ENCODE peak calls at places on chromosomes 3 and 15, in six cellular contexts. One of them, this sample, is unnamed.

GRCh38 chr3:129161860-129162271 is 1.0 kb upstream of the ISY1 start:
- DNase-seq in naive thymus-derived CD8-positive, alpha-beta T cell: no peak
- DNase-seq in H54: peak
- DNase-seq in cortex of kidney: no peak
- DNase-seq in germinal center: peak
- DNase-seq in cardiac muscle cell: peak
- DNase-seq in this sample: no peak

GRCh38 chr3:176978441-176978840 is 218.8 kb downstream of the TBL1XR1 start:
- DNase-seq in naive thymus-derived CD8-positive, alpha-beta T cell: no peak
- DNase-seq in H54: no peak
- DNase-seq in cortex of kidney: no peak
- DNase-seq in germinal center: no peak
- DNase-seq in cardiac muscle cell: no peak
- DNase-seq in this sample: no peak

GRCh38 chr3:71695000-71695482 is 30.2 kb downstream of the EIF4E3 start:
- DNase-seq in naive thymus-derived CD8-positive, alpha-beta T cell: no peak
- DNase-seq in H54: no peak
- DNase-seq in cortex of kidney: no peak
- DNase-seq in germinal center: no peak
- DNase-seq in cardiac muscle cell: no peak
- DNase-seq in this sample: no peak

GRCh38 chr3:136678981-136679380 is 73.2 kb downstream of the STAG1 start:
- DNase-seq in naive thymus-derived CD8-positive, alpha-beta T cell: no peak
- DNase-seq in H54: no peak
- DNase-seq in cortex of kidney: no peak
- DNase-seq in germinal center: no peak
- DNase-seq in cardiac muscle cell: peak
- DNase-seq in this sample: no peak

GRCh38 chr15:95840004-95840403 is 490.5 kb upstream of the NR2F2 start:
- DNase-seq in naive thymus-derived CD8-positive, alpha-beta T cell: no peak
- DNase-seq in H54: no peak
- DNase-seq in cortex of kidney: no peak
- DNase-seq in germinal center: no peak
- DNase-seq in cardiac muscle cell: peak
- DNase-seq in this sample: no peak

GRCh38 chr3:186624598-186624997 is 11.7 kb downstream of the AHSG start:
- DNase-seq in naive thymus-derived CD8-positive, alpha-beta T cell: no peak
- DNase-seq in H54: no peak
- DNase-seq in cortex of kidney: no peak
- DNase-seq in germinal center: no peak
- DNase-seq in cardiac muscle cell: no peak
- DNase-seq in this sample: no peak

GRCh38 chr3:30139283-30139682 is 467.1 kb upstream of the TGFBR2 start:
- DNase-seq in naive thymus-derived CD8-positive, alpha-beta T cell: no peak
- DNase-seq in H54: no peak
- DNase-seq in cortex of kidney: no peak
- DNase-seq in germinal center: no peak
- DNase-seq in cardiac muscle cell: no peak
- DNase-seq in this sample: no peak

GRCh38 chr3:14166877-14167605 is 11.4 kb downstream of the XPC start:
- DNase-seq in naive thymus-derived CD8-positive, alpha-beta T cell: no peak
- DNase-seq in H54: no peak
- DNase-seq in cortex of kidney: no peak
- DNase-seq in germinal center: no peak
- DNase-seq in cardiac muscle cell: no peak
- DNase-seq in this sample: no peak

GRCh38 chr3:47002490-47003410 is 23.3 kb downstream of the NBEAL2 start:
- DNase-seq in naive thymus-derived CD8-positive, alpha-beta T cell: no peak
- DNase-seq in H54: no peak
- DNase-seq in cortex of kidney: no peak
- DNase-seq in germinal center: no peak
- DNase-seq in cardiac muscle cell: no peak
- DNase-seq in this sample: no peak

GRCh38 chr3:183210862-183211341 is 42.2 kb upstream of the B3GNT5 start:
- DNase-seq in naive thymus-derived CD8-positive, alpha-beta T cell: no peak
- DNase-seq in H54: no peak
- DNase-seq in cortex of kidney: no peak
- DNase-seq in germinal center: no peak
- DNase-seq in cardiac muscle cell: no peak
- DNase-seq in this sample: no peak

GRCh38 chr3:41199866-41200668 is 762 bp downstream of the CTNNB1 start:
- DNase-seq in naive thymus-derived CD8-positive, alpha-beta T cell: peak
- DNase-seq in H54: peak
- DNase-seq in cortex of kidney: no peak
- DNase-seq in germinal center: peak
- DNase-seq in cardiac muscle cell: peak
- DNase-seq in this sample: no peak

GRCh38 chr15:52290329-52290728 is 5.3 kb downstream of the MYO5C start:
- DNase-seq in naive thymus-derived CD8-positive, alpha-beta T cell: no peak
- DNase-seq in H54: no peak
- DNase-seq in cortex of kidney: no peak
- DNase-seq in germinal center: no peak
- DNase-seq in cardiac muscle cell: no peak
- DNase-seq in this sample: no peak

GRCh38 chr3:126101521-126101982 is 17.6 kb upstream of the SLC41A3 start:
- DNase-seq in naive thymus-derived CD8-positive, alpha-beta T cell: no peak
- DNase-seq in H54: no peak
- DNase-seq in cortex of kidney: no peak
- DNase-seq in germinal center: no peak
- DNase-seq in cardiac muscle cell: no peak
- DNase-seq in this sample: no peak

GRCh38 chr3:38599886-38600285 is 49.6 kb downstream of the SCN5A start:
- DNase-seq in naive thymus-derived CD8-positive, alpha-beta T cell: no peak
- DNase-seq in H54: no peak
- DNase-seq in cortex of kidney: no peak
- DNase-seq in germinal center: no peak
- DNase-seq in cardiac muscle cell: no peak
- DNase-seq in this sample: no peak

GRCh38 chr3:177338697-177339219 is 141.5 kb upstream of the TBL1XR1 start:
- DNase-seq in naive thymus-derived CD8-positive, alpha-beta T cell: no peak
- DNase-seq in H54: no peak
- DNase-seq in cortex of kidney: no peak
- DNase-seq in germinal center: no peak
- DNase-seq in cardiac muscle cell: peak
- DNase-seq in this sample: no peak

GRCh38 chr3:194307849-194308248 is 43.3 kb downstream of the CPN2 start:
- DNase-seq in naive thymus-derived CD8-positive, alpha-beta T cell: no peak
- DNase-seq in H54: no peak
- DNase-seq in cortex of kidney: no peak
- DNase-seq in germinal center: no peak
- DNase-seq in cardiac muscle cell: no peak
- DNase-seq in this sample: no peak

GRCh38 chr3:56025316-56025715 is 443.0 kb downstream of the ERC2 start:
- DNase-seq in naive thymus-derived CD8-positive, alpha-beta T cell: no peak
- DNase-seq in H54: no peak
- DNase-seq in cortex of kidney: no peak
- DNase-seq in germinal center: no peak
- DNase-seq in cardiac muscle cell: peak
- DNase-seq in this sample: no peak

GRCh38 chr3:144900366-144900765 is 928.7 kb downstream of the DIPK2A start:
- DNase-seq in naive thymus-derived CD8-positive, alpha-beta T cell: no peak
- DNase-seq in H54: no peak
- DNase-seq in cortex of kidney: no peak
- DNase-seq in germinal center: no peak
- DNase-seq in cardiac muscle cell: no peak
- DNase-seq in this sample: no peak